ENCODE peak calls at places on chromosomes 13 and 19, in five cellular contexts. F, M, V, A and D are unnamed samples.
A peak's percentile ranks its signal among the peaks of the same experiment; 100 is the strongest.

GRCh38 chr19:42290523-42291436 is 11.2 kb upstream of the PRR19 start:
- DNase-seq in F (no peak), M (no peak), V (peak; percentile 47), A (no peak), D (peak; percentile 62)

GRCh38 chr13:110124201-110124600 is 182.8 kb downstream of the COL4A1 start:
- DNase-seq in F (no peak), M (no peak), V (no peak), A (no peak), D (no peak)

GRCh38 chr13:109372666-109373065 is 413.7 kb downstream of the IRS2 start:
- DNase-seq in F (no peak), M (no peak), V (no peak), A (no peak), D (no peak)

GRCh38 chr19:29845576-29846176 is 33.9 kb downstream of the CCNE1 start:
- DNase-seq in F (peak; percentile 32), M (no peak), V (no peak), A (peak; percentile 70), D (peak; percentile 7)

GRCh38 chr13:45196622-45197021 is 4.2 kb downstream of the KCTD4 start:
- DNase-seq in F (no peak), M (no peak), V (no peak), A (no peak), D (no peak)

GRCh38 chr13:113207890-113208423 is 512 bp downstream of the PCID2 start:
- DNase-seq in F (no peak), M (no peak), V (no peak), A (no peak), D (no peak)

GRCh38 chr19:34179066-34179465 is 6.8 kb downstream of the LSM14A start:
- DNase-seq in F (no peak), M (no peak), V (no peak), A (no peak), D (no peak)

GRCh38 chr19:2523630-2524311 is 47.8 kb downstream of the GADD45B start:
- DNase-seq in F (peak; percentile 30), M (no peak), V (no peak), A (peak; percentile 51), D (no peak)

GRCh38 chr13:42860485-42860884 is 79.1 kb downstream of the FAM216B start:
- DNase-seq in F (no peak), M (no peak), V (no peak), A (no peak), D (no peak)

GRCh38 chr13:77306458-77306857 is 20.4 kb downstream of the MYCBP2 start:
- DNase-seq in F (no peak), M (no peak), V (no peak), A (no peak), D (no peak)

GRCh38 chr19:45954132-45954531 is 19.5 kb downstream of the NOVA2 start:
- DNase-seq in F (peak; percentile 12), M (no peak), V (no peak), A (no peak), D (no peak)

GRCh38 chr19:8096071-8096470 is 43.5 kb downstream of the CCL25 start:
- DNase-seq in F (no peak), M (no peak), V (no peak), A (no peak), D (no peak)

GRCh38 chr19:35928507-35928906 is 7.7 kb upstream of the LRFN3 start:
- DNase-seq in F (no peak), M (no peak), V (no peak), A (no peak), D (no peak)

GRCh38 chr19:49231389-49231788 is 73.8 kb downstream of the TRPM4 start:
- DNase-seq in F (no peak), M (no peak), V (no peak), A (no peak), D (no peak)

GRCh38 chr19:37763488-37763887 is 15.9 kb downstream of the ZNF573 start:
- DNase-seq in F (no peak), M (no peak), V (no peak), A (no peak), D (no peak)

GRCh38 chr19:19211499-19212432 is at the start of gene NCAN:
- DNase-seq in F (no peak), M (no peak), V (no peak), A (peak; percentile 23), D (no peak)

GRCh38 chr19:11361037-11361770 is 6.0 kb downstream of the PLPPR2 start:
- DNase-seq in F (no peak), M (no peak), V (no peak), A (no peak), D (no peak)

GRCh38 chr19:32809254-32809653 is 60.3 kb downstream of the SLC7A9 start:
- DNase-seq in F (no peak), M (no peak), V (no peak), A (no peak), D (no peak)

GRCh38 chr19:14450168-14450874 is 17.2 kb downstream of the PKN1 start:
- DNase-seq in F (no peak), M (peak; percentile 48), V (peak; percentile 36), A (no peak), D (no peak)

GRCh38 chr13:107642841-107643240 is 572.5 kb downstream of the LIG4 start:
- DNase-seq in F (no peak), M (no peak), V (no peak), A (peak; percentile 86), D (no peak)

GRCh38 chr19:17117250-17117789 is 41.7 kb downstream of the MYO9B start:
- DNase-seq in F (no peak), M (no peak), V (no peak), A (no peak), D (no peak)

GRCh38 chr19:5005096-5005495 is 36.2 kb downstream of the KDM4B start:
- DNase-seq in F (no peak), M (no peak), V (no peak), A (no peak), D (no peak)